ENCODE peak calls at places on chromosome 6, in seven cellular contexts. S is A549; K is Daoy; X is breast epithelium; M is COR-L47; H is posterior cingulate gyrus; T is naive thymus-derived CD8-positive, alpha-beta T cell. D is an unnamed sample.

GRCh38 chr6:136775548-136775947 is 16.7 kb downstream of the MAP3K5 start:
- DNase-seq in S (no peak), K (no peak), X (no peak), M (no peak), H (no peak), T (no peak), D (no peak)

GRCh38 chr6:144284753-144285547 is at the start of gene UTRN:
- DNase-seq in S (peak; percentile 80), K (peak; percentile 94), X (peak; percentile 71), M (no peak), H (peak; percentile 48), T (peak; percentile 16), D (peak; percentile 20)

GRCh38 chr6:36633915-36634314 is 39.8 kb downstream of the SRSF3 start:
- DNase-seq in S (no peak), K (peak; percentile 96), X (peak; percentile 80), M (peak; percentile 47), H (no peak), T (no peak), D (no peak)

GRCh38 chr6:96301781-96302180 is 219.8 kb upstream of the UFL1 start:
- DNase-seq in S (peak; percentile 1), K (no peak), X (no peak), M (no peak), H (no peak), T (no peak), D (no peak)

GRCh38 chr6:152091851-152092341 is 284.4 kb downstream of the ESR1 start:
- DNase-seq in S (peak; percentile 7), K (peak; percentile 50), X (no peak), M (no peak), H (no peak), T (no peak), D (no peak)

GRCh38 chr6:127299522-127300240 is 33.0 kb downstream of the RNF146 start:
- DNase-seq in S (no peak), K (no peak), X (no peak), M (no peak), H (no peak), T (no peak), D (no peak)

GRCh38 chr6:167661456-167662103 is 165.1 kb upstream of the AFDN start:
- DNase-seq in S (no peak), K (no peak), X (no peak), M (no peak), H (no peak), T (no peak), D (no peak)

GRCh38 chr6:34514112-34514511 is 42.0 kb downstream of the SPDEF start:
- DNase-seq in S (no peak), K (no peak), X (no peak), M (no peak), H (no peak), T (no peak), D (no peak)

GRCh38 chr6:142566628-142567396 is 265.0 kb downstream of the ADGRG6 start:
- DNase-seq in S (peak; percentile 57), K (peak; percentile 59), X (no peak), M (no peak), H (no peak), T (peak; percentile 58), D (peak; percentile 55)

GRCh38 chr6:39361657-39362486 is 39.4 kb upstream of the KCNK16 start:
- DNase-seq in S (peak; percentile 51), K (peak; percentile 84), X (no peak), M (peak; percentile 61), H (peak; percentile 78), T (peak; percentile 17), D (peak; percentile 37)

GRCh38 chr6:17280552-17281090 is 540 bp upstream of the RBM24 start:
- DNase-seq in S (peak; percentile 63), K (no peak), X (no peak), M (no peak), H (peak; percentile 50), T (no peak), D (no peak)

GRCh38 chr6:1626481-1626880 is 16.8 kb downstream of the FOXC1 start:
- DNase-seq in S (no peak), K (no peak), X (no peak), M (no peak), H (no peak), T (no peak), D (no peak)

GRCh38 chr6:108250240-108250866 is 10.5 kb downstream of the SNX3 start:
- DNase-seq in S (peak; percentile 45), K (peak; percentile 6), X (no peak), M (no peak), H (no peak), T (no peak), D (no peak)